ENCODE peak calls at places on chromosomes 16 and 17, in six cellular contexts. H is stomach, F is right atrium auricular region, J is brain microvascular endothelial cell, U is cardiac fibroblast, M is cardiac muscle cell. S is an unnamed sample.
A peak's percentile ranks its signal among the peaks of the same experiment; 100 is the strongest.

GRCh38 chr16:85782476-85782875 is 16.9 kb downstream of the EMC8 start:
- DNase-seq in H (no peak), F (no peak), J (no peak), U (no peak), M (no peak), S (no peak)

GRCh38 chr17:34246436-34246835 is 8.6 kb upstream of the CCL2 start:
- DNase-seq in H (no peak), F (no peak), J (no peak), U (no peak), M (no peak), S (no peak)

GRCh38 chr17:2122641-2123302 is 67.9 kb downstream of the HIC1 start:
- DNase-seq in H (peak; percentile 34), F (peak; percentile 84), J (peak; percentile 73), U (peak; percentile 81), M (peak; percentile 89), S (no peak)

GRCh38 chr16:1545044-1545736 is 11.7 kb downstream of the TMEM204 start:
- DNase-seq in H (no peak), F (peak; percentile 77), J (no peak), U (no peak), M (no peak), S (no peak)

GRCh38 chr16:89697616-89698331 is 3.7 kb downstream of the SPATA2L start:
- DNase-seq in H (no peak), F (no peak), J (no peak), U (no peak), M (no peak), S (no peak)

GRCh38 chr16:86834451-86835035 is 256.2 kb downstream of the FOXL1 start:
- DNase-seq in H (no peak), F (no peak), J (peak; percentile 58), U (peak; percentile 66), M (peak; percentile 26), S (peak; percentile 13)

GRCh38 chr16:68524069-68524820 is 14.8 kb upstream of the ZFP90 start:
- DNase-seq in H (no peak), F (no peak), J (no peak), U (no peak), M (no peak), S (no peak)

GRCh38 chr16:86986809-86987487 is 330.2 kb downstream of the C16orf95 start:
- DNase-seq in H (no peak), F (no peak), J (no peak), U (no peak), M (no peak), S (no peak)

GRCh38 chr17:17994271-17994670 is 21.6 kb downstream of the DRC3 start:
- DNase-seq in H (peak; percentile 43), F (no peak), J (no peak), U (no peak), M (peak; percentile 41), S (peak; percentile 26)

GRCh38 chr17:75412455-75413317 is 7.2 kb upstream of the GRB2 start:
- DNase-seq in H (peak; percentile 68), F (peak; percentile 70), J (peak; percentile 47), U (peak; percentile 71), M (peak; percentile 72), S (peak; percentile 64)

GRCh38 chr17:70169707-70170597 is 620 bp downstream of the KCNJ2 start:
- DNase-seq in H (no peak), F (no peak), J (no peak), U (peak; percentile 68), M (peak; percentile 55), S (no peak)

GRCh38 chr17:9402590-9403199 is 172.9 kb downstream of the STX8 start:
- DNase-seq in H (no peak), F (no peak), J (peak; percentile 25), U (peak; percentile 62), M (peak; percentile 60), S (peak; percentile 38)

GRCh38 chr17:77570565-77570898 is 388.0 kb upstream of the TNRC6C start:
- DNase-seq in H (no peak), F (no peak), J (no peak), U (no peak), M (no peak), S (no peak)

GRCh38 chr17:31015639-31016038 is 44.8 kb downstream of the RNF135 start:
- DNase-seq in H (no peak), F (no peak), J (no peak), U (no peak), M (no peak), S (no peak)

GRCh38 chr16:82183004-82183397 is 13.0 kb upstream of the MPHOSPH6 start:
- DNase-seq in H (no peak), F (no peak), J (no peak), U (peak; percentile 48), M (peak; percentile 69), S (no peak)

GRCh38 chr17:73478768-73479424 is 165.3 kb downstream of the SDK2 start:
- DNase-seq in H (no peak), F (no peak), J (no peak), U (no peak), M (no peak), S (no peak)
- TF ChIP-seq CTCF in H (no peak), F (no peak), J (no peak), U (no peak), M (no peak), S (no peak)

DNA sequence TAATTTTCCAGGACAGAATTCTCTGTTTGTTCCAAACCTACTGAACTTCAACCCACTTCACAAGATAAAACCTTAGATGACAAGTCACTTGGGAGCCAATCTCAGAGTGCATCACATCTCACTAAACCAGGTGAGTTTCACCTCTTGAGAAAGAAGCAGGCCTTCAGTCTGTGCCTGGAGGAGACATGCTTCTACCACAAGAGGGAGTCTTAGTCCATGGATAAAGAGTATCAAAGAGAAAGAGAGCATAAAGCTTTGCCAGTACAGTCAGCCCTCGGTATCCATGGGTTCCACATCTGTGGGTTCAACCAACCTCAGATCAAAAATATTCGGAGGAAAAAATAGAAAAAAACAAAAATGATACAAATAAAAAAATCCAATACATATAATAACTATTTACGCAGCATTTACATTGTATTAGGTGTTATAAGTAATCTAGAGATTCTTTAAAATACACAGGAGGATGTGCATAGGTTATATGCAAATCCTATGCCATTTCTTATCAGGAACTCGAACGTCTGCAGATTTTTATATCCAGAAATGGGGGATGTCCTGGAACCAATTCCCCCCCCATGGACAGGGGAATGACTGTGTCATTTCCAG is 37.7 kb downstream of the DUSP14 start:
- DNase-seq in H (no peak), F (no peak), J (peak; percentile 16), U (peak; percentile 70), M (peak; percentile 62), S (no peak)
- TF ChIP-seq CTCF in H (peak; percentile 43), F (no peak), J (peak; percentile 89), U (peak; percentile 72), M (peak; percentile 71), S (peak; percentile 79)

GRCh38 chr17:38456031-38456815 is 28.0 kb downstream of the ARHGAP23 start:
- DNase-seq in H (no peak), F (no peak), J (no peak), U (no peak), M (no peak), S (no peak)
- TF ChIP-seq CTCF in H (no peak), F (no peak), J (peak; percentile 27), U (peak; percentile 26), M (peak; percentile 47), S (peak; percentile 38)

GRCh38 chr17:5281814-5282638 is at the start of gene RABEP1:
- DNase-seq in H (peak; percentile 93), F (peak; percentile 89), J (peak; percentile 81), U (peak; percentile 89), M (peak; percentile 95), S (peak; percentile 94)
- TF ChIP-seq CTCF in H (peak; percentile 34), F (no peak), J (peak; percentile 31), U (peak; percentile 36), M (peak; percentile 14), S (peak; percentile 57)

DNA sequence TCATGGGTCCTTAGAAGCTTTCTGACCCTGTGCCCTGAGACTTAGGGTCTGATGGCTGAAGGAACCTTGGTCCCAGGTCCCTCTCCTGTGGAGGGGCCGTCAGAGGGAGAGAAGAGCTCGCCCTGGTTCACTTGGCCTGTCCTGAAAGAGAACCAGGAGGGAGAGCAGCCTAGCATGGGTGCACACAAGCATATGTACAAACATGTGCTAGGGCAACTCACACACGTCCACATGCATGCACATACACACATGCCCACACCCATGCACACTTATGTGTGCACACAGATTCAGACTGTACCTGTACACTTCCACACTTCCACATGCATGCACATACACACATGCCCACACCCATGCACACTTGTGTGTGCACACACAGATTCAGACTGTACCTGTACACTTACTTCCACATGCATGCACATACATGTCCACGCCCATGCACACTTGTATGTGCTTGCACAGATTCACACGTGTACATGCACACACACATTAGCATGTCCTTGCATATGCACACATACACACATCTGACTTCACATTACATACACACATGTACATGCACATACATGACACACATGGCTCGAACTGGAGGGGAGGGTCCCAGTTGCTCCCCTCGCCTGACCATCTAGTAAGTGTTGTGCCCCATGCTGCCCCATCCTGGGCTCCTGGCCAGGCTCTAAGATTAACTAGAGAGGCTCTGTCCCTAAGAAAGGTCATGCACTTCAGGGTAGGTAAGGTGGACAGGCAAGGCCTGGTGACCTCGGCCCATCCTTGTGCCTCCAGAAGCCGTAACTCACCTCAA is 122.0 kb downstream of the METRNL start:
- DNase-seq in H (peak; percentile 20), F (no peak), J (no peak), U (no peak), M (no peak), S (no peak)
- TF ChIP-seq CTCF in H (no peak), F (no peak), J (no peak), U (no peak), M (no peak), S (no peak)

GRCh38 chr16:57722651-57723050 is 12.9 kb upstream of the KATNB1 start:
- DNase-seq in H (no peak), F (no peak), J (no peak), U (no peak), M (no peak), S (no peak)

GRCh38 chr16:57724541-57724940 is 11.0 kb upstream of the KATNB1 start:
- DNase-seq in H (no peak), F (no peak), J (no peak), U (no peak), M (no peak), S (no peak)

GRCh38 chr16:57721356-57721755 is 14.2 kb upstream of the KATNB1 start:
- DNase-seq in H (no peak), F (no peak), J (no peak), U (no peak), M (no peak), S (no peak)

GRCh38 chr16:57721765-57722499 is 13.6 kb upstream of the KATNB1 start:
- DNase-seq in H (no peak), F (no peak), J (no peak), U (no peak), M (no peak), S (no peak)

DNA sequence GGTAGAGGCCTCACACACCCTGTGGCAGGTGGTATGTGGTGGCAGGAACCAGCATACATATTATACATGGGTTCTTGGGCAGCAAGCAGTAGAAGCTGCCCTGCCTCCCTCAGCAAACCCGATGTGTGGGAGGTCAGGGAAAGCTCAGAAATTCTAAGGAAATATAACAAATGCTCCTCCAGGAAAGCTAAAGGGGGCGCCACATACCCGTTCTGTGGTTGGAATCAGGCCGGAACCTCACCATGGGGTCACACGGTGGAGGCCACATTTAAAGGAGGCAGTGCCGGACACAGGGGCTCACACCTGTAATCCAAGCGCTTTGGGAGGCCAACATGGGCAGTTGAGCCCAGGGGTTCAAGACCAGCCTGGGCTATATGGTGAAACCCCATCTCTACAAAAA is 12.4 kb upstream of the KATNB1 start:
- DNase-seq in H (no peak), F (no peak), J (no peak), U (peak; percentile 49), M (peak; percentile 34), S (peak; percentile 38)
- TF ChIP-seq CTCF in H (no peak), F (no peak), J (peak; percentile 50), U (peak; percentile 43), M (peak; percentile 37), S (peak; percentile 46)

S was measured in neural crest cell.